ENCODE peak calls at places on chromosomes 3 and 15, in ten cellular contexts. Z is fibroblast of mammary gland; G is CD8-positive, alpha-beta T cell; M is ovary; V is astrocyte; B is tibial nerve; S is HFF-Myc; L is kidney epithelial cell; X is cardiac fibroblast; O is fibroblast of the aortic adventitia. H is an unnamed sample.
A peak's percentile ranks its signal among the peaks of the same experiment; 100 is the strongest.

GRCh38 chr3:174440741-174441587 is 418.2 kb upstream of the NAALADL2 start:
- DNase-seq in Z (peak; percentile 91), G (peak; percentile 72), M (peak; percentile 89), V (peak; percentile 85), B (peak; percentile 65), S (peak; percentile 56), L (peak; percentile 53), X (peak; percentile 94), O (peak; percentile 94), H (peak; percentile 33)

GRCh38 chr3:197222816-197223419 is 75.5 kb downstream of the DLG1 start:
- DNase-seq in Z (no peak), G (no peak), M (no peak), V (no peak), B (no peak), S (no peak), L (no peak), X (no peak), O (no peak), H (no peak)

GRCh38 chr3:138987181-138987580 is 18.9 kb downstream of the PRR23A start:
- DNase-seq in Z (no peak), G (no peak), M (no peak), V (no peak), B (no peak), S (no peak), L (no peak), X (no peak), O (no peak), H (no peak)

GRCh38 chr15:59186501-59186900 is 20.1 kb upstream of the LDHAL6B start:
- DNase-seq in Z (peak; percentile 69), G (no peak), M (no peak), V (peak; percentile 68), B (no peak), S (no peak), L (no peak), X (peak; percentile 66), O (peak; percentile 70), H (no peak)

GRCh38 chr15:68337826-68338225 is 60.3 kb downstream of the FEM1B start:
- DNase-seq in Z (no peak), G (no peak), M (no peak), V (no peak), B (no peak), S (no peak), L (peak; percentile 55), X (peak; percentile 38), O (peak; percentile 13), H (peak; percentile 52)

GRCh38 chr15:71588746-71589145 is 221.6 kb upstream of the NR2E3 start:
- DNase-seq in Z (peak; percentile 77), G (no peak), M (no peak), V (peak; percentile 82), B (no peak), S (peak; percentile 38), L (peak; percentile 79), X (peak; percentile 68), O (peak; percentile 56), H (peak; percentile 30)

GRCh38 chr3:66692751-66693140 is 191.9 kb upstream of the LRIG1 start:
- DNase-seq in Z (no peak), G (no peak), M (peak; percentile 61), V (no peak), B (no peak), S (no peak), L (no peak), X (no peak), O (no peak), H (no peak)

GRCh38 chr15:75479670-75480069 is 28.2 kb upstream of the SIN3A start:
- DNase-seq in Z (no peak), G (no peak), M (no peak), V (no peak), B (no peak), S (no peak), L (no peak), X (no peak), O (no peak), H (no peak)

GRCh38 chr3:101685050-101685400 is 1.5 kb downstream of the RPL24 start:
- DNase-seq in Z (no peak), G (no peak), M (no peak), V (no peak), B (no peak), S (no peak), L (no peak), X (no peak), O (no peak), H (no peak)

GRCh38 chr3:152278674-152279427 is 10.1 kb downstream of the MBNL1 start:
- DNase-seq in Z (peak; percentile 43), G (no peak), M (no peak), V (no peak), B (no peak), S (no peak), L (no peak), X (peak; percentile 44), O (no peak), H (no peak)

GRCh38 chr3:152279474-152279873 is 10.7 kb downstream of the MBNL1 start:
- DNase-seq in Z (no peak), G (no peak), M (no peak), V (no peak), B (no peak), S (no peak), L (no peak), X (no peak), O (no peak), H (no peak)

GRCh38 chr3:152280539-152280938 is 11.8 kb downstream of the MBNL1 start:
- DNase-seq in Z (no peak), G (no peak), M (no peak), V (no peak), B (no peak), S (no peak), L (no peak), X (no peak), O (no peak), H (no peak)

GRCh38 chr3:152277198-152277597 is 8.5 kb downstream of the MBNL1 start:
- DNase-seq in Z (no peak), G (no peak), M (no peak), V (no peak), B (no peak), S (no peak), L (no peak), X (no peak), O (no peak), H (no peak)

GRCh38 chr3:152276688-152277087 is 8.0 kb downstream of the MBNL1 start:
- DNase-seq in Z (no peak), G (no peak), M (no peak), V (no peak), B (no peak), S (no peak), L (no peak), X (no peak), O (no peak), H (no peak)
- H3K4me3 ChIP-seq in Z (no peak overlapping the region), G (peak overlapping the region; percentile 1), M (no peak overlapping the region), V (no peak overlapping the region), B (no peak overlapping the region), S (no peak overlapping the region), L (no peak overlapping the region), X (no peak overlapping the region), O (no peak overlapping the region), H (no peak overlapping the region)

DNA sequence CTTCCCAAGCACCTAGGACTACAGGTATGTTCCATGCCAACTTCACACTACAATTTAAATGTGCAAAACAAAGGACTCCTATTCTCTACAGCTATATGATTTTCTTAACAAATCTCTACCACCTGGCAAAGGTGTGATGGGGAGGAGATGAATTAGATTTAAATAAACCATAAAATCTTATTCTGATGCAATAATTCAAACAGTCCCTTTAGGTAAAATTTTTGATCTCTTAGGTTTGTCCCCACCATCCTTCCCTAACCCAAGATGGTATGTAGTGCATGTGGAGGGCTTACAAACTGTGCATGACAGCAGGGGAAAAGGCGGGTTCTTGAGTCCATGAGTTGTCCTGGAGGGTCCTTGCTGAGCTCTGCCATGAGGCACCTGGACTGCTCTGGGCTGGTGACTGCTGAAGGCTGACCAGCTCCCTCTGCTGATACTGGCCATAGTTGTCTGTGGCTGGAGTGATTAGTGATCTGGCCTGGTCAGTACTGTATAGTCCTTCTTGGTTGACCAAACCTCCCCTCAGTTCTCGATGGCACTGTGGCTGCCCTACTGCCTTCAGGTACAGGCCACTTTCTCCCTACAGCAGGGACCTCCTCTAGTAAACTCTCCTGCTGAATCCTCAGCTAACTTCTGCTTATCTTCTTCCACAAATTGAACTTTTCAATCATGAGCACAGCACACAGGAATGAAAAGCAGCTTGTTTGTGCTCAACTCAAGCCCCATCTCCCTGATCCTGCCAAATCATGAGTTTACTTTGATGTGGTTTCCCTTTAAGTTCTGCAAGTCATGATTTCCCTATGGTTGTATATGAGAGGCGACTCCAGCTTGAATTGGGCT is 30.1 kb downstream of the CFAP161 start:
- DNase-seq in Z (peak; percentile 87), G (no peak), M (no peak), V (peak; percentile 90), B (no peak), S (no peak), L (no peak), X (peak; percentile 81), O (peak; percentile 85), H (no peak)
- TF ChIP-seq CTCF in Z (peak; percentile 35), G (no peak), M (no peak), V (no peak), B (no peak), S (peak; percentile 13), L (no peak), X (peak; percentile 25), O (peak; percentile 21), H (peak; percentile 25)

GRCh38 chr15:47293763-47294162 is 423.5 kb upstream of the SEMA6D start:
- DNase-seq in Z (peak; percentile 89), G (no peak), M (peak; percentile 80), V (peak; percentile 91), B (peak; percentile 79), S (no peak), L (no peak), X (peak; percentile 92), O (peak; percentile 91), H (peak; percentile 3)
- H3K4me3 ChIP-seq in Z (no peak overlapping the region), G (no peak overlapping the region), M (no peak overlapping the region), V (no peak overlapping the region), B (no peak overlapping the region), S (no peak overlapping the region), L (no peak overlapping the region), X (no peak overlapping the region), O (no peak overlapping the region), H (no peak overlapping the region)

GRCh38 chr3:137409584-137409983 is 354.5 kb upstream of the SOX14 start:
- DNase-seq in Z (no peak), G (no peak), M (no peak), V (no peak), B (no peak), S (no peak), L (no peak), X (no peak), O (no peak), H (no peak)
- TF ChIP-seq CTCF in Z (no peak), G (no peak), M (no peak), V (no peak), B (no peak), S (no peak), L (no peak), X (no peak), O (no peak), H (no peak)

GRCh38 chr3:129064969-129065726 is 4.6 kb downstream of the GP9 start:
- DNase-seq in Z (no peak), G (no peak), M (no peak), V (no peak), B (no peak), S (no peak), L (no peak), X (no peak), O (no peak), H (no peak)

GRCh38 chr3:129068291-129068886 is 7.8 kb downstream of the GP9 start:
- DNase-seq in Z (no peak), G (no peak), M (peak; percentile 34), V (no peak), B (no peak), S (no peak), L (no peak), X (no peak), O (no peak), H (no peak)

GRCh38 chr3:129065727-129066087 is 5.1 kb downstream of the GP9 start:
- DNase-seq in Z (no peak), G (no peak), M (no peak), V (no peak), B (no peak), S (no peak), L (no peak), X (no peak), O (no peak), H (no peak)

GRCh38 chr3:129070086-129070875 is 9.7 kb downstream of the GP9 start:
- DNase-seq in Z (no peak), G (no peak), M (no peak), V (no peak), B (no peak), S (no peak), L (no peak), X (no peak), O (no peak), H (no peak)
- H3K4me3 ChIP-seq in Z (no peak overlapping the region), G (no peak overlapping the region), M (no peak overlapping the region), V (no peak overlapping the region), B (no peak overlapping the region), S (no peak overlapping the region), L (no peak overlapping the region), X (no peak overlapping the region), O (no peak overlapping the region), H (no peak overlapping the region)